ENCODE peak calls at places on chromosome 14, in nine cellular contexts. A, V, U, Q, G, H, Z, X and S are unnamed samples.

GRCh38 chr14:61894452-61895077 is 132.3 kb downstream of the SNAPC1 start:
- DNase-seq in A (no peak), V (peak), U (peak), Q (peak), G (peak), H (peak), Z (peak), X (peak), S (no peak)

GRCh38 chr14:42664185-42664584 is 1057.5 kb downstream of the LRFN5 start:
- DNase-seq in A (no peak), V (no peak), U (no peak), Q (no peak), G (no peak), H (no peak), Z (no peak), X (no peak), S (no peak)

GRCh38 chr14:100874411-100875091 is 29.0 kb downstream of the RTL1 start:
- DNase-seq in A (no peak), V (no peak), U (no peak), Q (no peak), G (no peak), H (no peak), Z (no peak), X (no peak), S (no peak)

GRCh38 chr14:65961004-65961403 is 525.2 kb upstream of the CCDC196 start:
- DNase-seq in A (peak), V (peak), U (peak), Q (no peak), G (peak), H (peak), Z (peak), X (peak), S (no peak)

GRCh38 chr14:103563089-103563620 is 395 bp downstream of the COA8 start:
- DNase-seq in A (no peak), V (no peak), U (no peak), Q (no peak), G (peak), H (no peak), Z (no peak), X (no peak), S (no peak)

GRCh38 chr14:98953544-98954346 is 318.3 kb downstream of the BCL11B start:
- DNase-seq in A (no peak), V (peak), U (no peak), Q (peak), G (peak), H (no peak), Z (no peak), X (no peak), S (no peak)

GRCh38 chr14:97975960-97976359 is 1178.8 kb downstream of the VRK1 start:
- DNase-seq in A (no peak), V (no peak), U (no peak), Q (no peak), G (no peak), H (no peak), Z (no peak), X (no peak), S (no peak)

GRCh38 chr14:100585448-100586152 is 1.6 kb downstream of the BEGAIN start:
- DNase-seq in A (no peak), V (no peak), U (no peak), Q (no peak), G (no peak), H (no peak), Z (no peak), X (no peak), S (no peak)

GRCh38 chr14:77622562-77622961 is 6.1 kb upstream of the SPTLC2 start:
- DNase-seq in A (no peak), V (no peak), U (no peak), Q (no peak), G (peak), H (no peak), Z (no peak), X (no peak), S (no peak)

GRCh38 chr14:91796622-91797347 is 64.9 kb upstream of the CATSPERB start:
- DNase-seq in A (no peak), V (peak), U (no peak), Q (no peak), G (no peak), H (peak), Z (no peak), X (no peak), S (no peak)

GRCh38 chr14:39303100-39303499 is 69.4 kb downstream of the MIA2 start:
- DNase-seq in A (no peak), V (no peak), U (no peak), Q (no peak), G (no peak), H (no peak), Z (no peak), X (no peak), S (no peak)

GRCh38 chr14:51996148-51996746 is 6.9 kb downstream of the RTRAF start:
- DNase-seq in A (no peak), V (no peak), U (peak), Q (peak), G (no peak), H (peak), Z (no peak), X (peak), S (no peak)

GRCh38 chr14:61644185-61644584 is 51.1 kb upstream of the HIF1A start:
- DNase-seq in A (no peak), V (no peak), U (no peak), Q (no peak), G (no peak), H (no peak), Z (no peak), X (no peak), S (no peak)

GRCh38 chr14:105939810-105940508 is 413.6 kb downstream of the TMEM121 start:
- DNase-seq in A (no peak), V (no peak), U (no peak), Q (no peak), G (peak), H (no peak), Z (no peak), X (no peak), S (no peak)

GRCh38 chr14:30587141-30587540 is 28.2 kb downstream of the G2E3 start:
- DNase-seq in A (no peak), V (no peak), U (no peak), Q (no peak), G (no peak), H (no peak), Z (no peak), X (no peak), S (no peak)

GRCh38 chr14:85595981-85596380 is 66.0 kb downstream of the FLRT2 start:
- DNase-seq in A (no peak), V (no peak), U (no peak), Q (no peak), G (no peak), H (no peak), Z (no peak), X (no peak), S (no peak)

GRCh38 chr14:51342226-51342625 is 102.2 kb downstream of the TMX1 start:
- DNase-seq in A (no peak), V (no peak), U (no peak), Q (no peak), G (no peak), H (no peak), Z (no peak), X (no peak), S (no peak)

GRCh38 chr14:75247286-75247922 is 31.2 kb upstream of the FOS start:
- DNase-seq in A (peak), V (no peak), U (peak), Q (no peak), G (no peak), H (no peak), Z (no peak), X (no peak), S (peak)

GRCh38 chr14:95290769-95291440 is 28.8 kb downstream of the CLMN start:
- DNase-seq in A (no peak), V (no peak), U (no peak), Q (no peak), G (peak), H (no peak), Z (no peak), X (no peak), S (no peak)

GRCh38 chr14:22225526-22226133 is 363.4 kb downstream of the DAD1 start:
- DNase-seq in A (no peak), V (peak), U (no peak), Q (no peak), G (no peak), H (peak), Z (no peak), X (peak), S (no peak)

GRCh38 chr14:23182372-23183014 is 967 bp downstream of the SLC7A8 start:
- DNase-seq in A (no peak), V (no peak), U (peak), Q (peak), G (peak), H (no peak), Z (no peak), X (no peak), S (no peak)

GRCh38 chr14:101497910-101498860 is 63.1 kb upstream of the DIO3 start:
- DNase-seq in A (no peak), V (no peak), U (no peak), Q (no peak), G (peak), H (no peak), Z (no peak), X (no peak), S (no peak)

GRCh38 chr14:102868956-102869531 is 53.4 kb upstream of the AMN start:
- DNase-seq in A (no peak), V (no peak), U (no peak), Q (no peak), G (no peak), H (no peak), Z (no peak), X (no peak), S (no peak)

GRCh38 chr14:49512147-49512551 is 74.0 kb downstream of the RPS29 start:
- DNase-seq in A (no peak), V (peak), U (no peak), Q (no peak), G (no peak), H (peak), Z (no peak), X (peak), S (no peak)

GRCh38 chr14:100408350-100409015 is 85.3 kb downstream of the SLC25A47 start:
- DNase-seq in A (no peak), V (no peak), U (no peak), Q (no peak), G (no peak), H (peak), Z (no peak), X (peak), S (no peak)

GRCh38 chr14:50340945-50341344 is 28.8 kb downstream of the DMAC2L start:
- DNase-seq in A (no peak), V (no peak), U (no peak), Q (no peak), G (no peak), H (no peak), Z (no peak), X (no peak), S (no peak)

GRCh38 chr14:64195194-64195593 is 99.0 kb downstream of the ESR2 start:
- DNase-seq in A (no peak), V (no peak), U (no peak), Q (no peak), G (no peak), H (peak), Z (no peak), X (no peak), S (peak)

GRCh38 chr14:31582286-31582691 is 21.1 kb downstream of the NUBPL start:
- DNase-seq in A (no peak), V (no peak), U (no peak), Q (peak), G (no peak), H (peak), Z (no peak), X (no peak), S (no peak)